ENCODE peak calls at places on chromosomes 16 and 17, in four cellular contexts. One of them, this sample, is unnamed.

GRCh38 chr16:31471241-31471874 is 594 bp upstream of the TGFB1I1 start:
- DNase-seq in prostate gland: no peak
- DNase-seq in heart left ventricle: no peak
- DNase-seq in uterus: no peak
- DNase-seq in this sample: no peak

GRCh38 chr17:61770043-61770442 is 93.3 kb downstream of the BRIP1 start:
- DNase-seq in uterus: no peak
- DNase-seq in prostate gland: no peak
- DNase-seq in heart left ventricle: no peak
- DNase-seq in this sample: no peak

GRCh38 chr16:4612977-4613635 is 1.6 kb downstream of the UBALD1 start:
- DNase-seq in heart left ventricle: no peak
- DNase-seq in uterus: no peak
- DNase-seq in prostate gland: no peak
- DNase-seq in this sample: peak

GRCh38 chr16:48535831-48536599 is 74.0 kb downstream of the N4BP1 start:
- DNase-seq in prostate gland: peak
- DNase-seq in heart left ventricle: peak
- DNase-seq in uterus: peak
- DNase-seq in this sample: no peak

GRCh38 chr17:74274703-74275340 is 788 bp downstream of the DNAI2 start:
- DNase-seq in uterus: no peak
- DNase-seq in prostate gland: no peak
- DNase-seq in heart left ventricle: no peak
- DNase-seq in this sample: no peak

GRCh38 chr17:58960068-58960467 is 146.6 kb downstream of the TRIM37 start:
- DNase-seq in uterus: no peak
- DNase-seq in heart left ventricle: no peak
- DNase-seq in prostate gland: peak
- DNase-seq in this sample: peak

GRCh38 chr17:70172449-70172848 is 3.1 kb downstream of the KCNJ2 start:
- DNase-seq in uterus: no peak
- DNase-seq in prostate gland: no peak
- DNase-seq in heart left ventricle: no peak
- DNase-seq in this sample: no peak

GRCh38 chr17:27414271-27414670 is 42.0 kb upstream of the KSR1 start:
- DNase-seq in prostate gland: no peak
- DNase-seq in heart left ventricle: no peak
- DNase-seq in uterus: no peak
- DNase-seq in this sample: no peak

GRCh38 chr17:32596666-32597065 is 109.9 kb downstream of the CDK5R1 start:
- DNase-seq in heart left ventricle: no peak
- DNase-seq in prostate gland: no peak
- DNase-seq in uterus: no peak
- DNase-seq in this sample: no peak

GRCh38 chr16:56345406-56346050 is 79.8 kb downstream of the AMFR start:
- DNase-seq in uterus: no peak
- DNase-seq in heart left ventricle: peak
- DNase-seq in prostate gland: no peak
- DNase-seq in this sample: no peak

GRCh38 chr16:71283612-71284011 is 5.6 kb downstream of the CMTR2 start:
- DNase-seq in heart left ventricle: no peak
- DNase-seq in prostate gland: no peak
- DNase-seq in uterus: no peak
- DNase-seq in this sample: no peak

GRCh38 chr16:46736695-46737094 is 11.4 kb downstream of the MYLK3 start:
- DNase-seq in heart left ventricle: no peak
- DNase-seq in prostate gland: no peak
- DNase-seq in uterus: no peak
- DNase-seq in this sample: no peak

GRCh38 chr17:29726721-29727252 is 104.1 kb upstream of the CORO6 start:
- DNase-seq in uterus: no peak
- DNase-seq in heart left ventricle: no peak
- DNase-seq in prostate gland: no peak
- DNase-seq in this sample: no peak

GRCh38 chr16:11637320-11637719 is 30.9 kb upstream of the SNN start:
- DNase-seq in heart left ventricle: no peak
- DNase-seq in uterus: no peak
- DNase-seq in prostate gland: no peak
- DNase-seq in this sample: no peak

GRCh38 chr16:65061935-65062334 is 59.9 kb downstream of the CDH11 start:
- DNase-seq in uterus: no peak
- DNase-seq in prostate gland: no peak
- DNase-seq in heart left ventricle: no peak
- DNase-seq in this sample: no peak

GRCh38 chr16:67244387-67245188 is 2.7 kb downstream of the FHOD1 start:
- DNase-seq in prostate gland: no peak
- DNase-seq in uterus: peak
- DNase-seq in heart left ventricle: peak
- DNase-seq in this sample: peak

GRCh38 chr17:20094777-20095176 is 85.6 kb downstream of the SPECC1 start:
- DNase-seq in heart left ventricle: no peak
- DNase-seq in prostate gland: no peak
- DNase-seq in uterus: no peak
- DNase-seq in this sample: no peak

GRCh38 chr17:20096430-20096829 is 87.3 kb downstream of the SPECC1 start:
- DNase-seq in uterus: no peak
- DNase-seq in prostate gland: no peak
- DNase-seq in heart left ventricle: peak
- DNase-seq in this sample: no peak

GRCh38 chr17:20097362-20097761 is 88.2 kb downstream of the SPECC1 start:
- DNase-seq in uterus: no peak
- DNase-seq in prostate gland: no peak
- DNase-seq in heart left ventricle: no peak
- DNase-seq in this sample: no peak

GRCh38 chr17:20092973-20093626 is 83.9 kb downstream of the SPECC1 start:
- DNase-seq in prostate gland: no peak
- DNase-seq in heart left ventricle: no peak
- DNase-seq in uterus: no peak
- DNase-seq in this sample: no peak

GRCh38 chr17:20095366-20096080 is 86.4 kb downstream of the SPECC1 start:
- DNase-seq in prostate gland: peak
- DNase-seq in heart left ventricle: peak
- DNase-seq in uterus: peak
- DNase-seq in this sample: peak
- H3K27ac ChIP-seq in prostate gland: peak
- H3K27ac ChIP-seq in heart left ventricle: peak
- H3K27ac ChIP-seq in uterus: no peak
- H3K27ac ChIP-seq in this sample: peak

DNA sequence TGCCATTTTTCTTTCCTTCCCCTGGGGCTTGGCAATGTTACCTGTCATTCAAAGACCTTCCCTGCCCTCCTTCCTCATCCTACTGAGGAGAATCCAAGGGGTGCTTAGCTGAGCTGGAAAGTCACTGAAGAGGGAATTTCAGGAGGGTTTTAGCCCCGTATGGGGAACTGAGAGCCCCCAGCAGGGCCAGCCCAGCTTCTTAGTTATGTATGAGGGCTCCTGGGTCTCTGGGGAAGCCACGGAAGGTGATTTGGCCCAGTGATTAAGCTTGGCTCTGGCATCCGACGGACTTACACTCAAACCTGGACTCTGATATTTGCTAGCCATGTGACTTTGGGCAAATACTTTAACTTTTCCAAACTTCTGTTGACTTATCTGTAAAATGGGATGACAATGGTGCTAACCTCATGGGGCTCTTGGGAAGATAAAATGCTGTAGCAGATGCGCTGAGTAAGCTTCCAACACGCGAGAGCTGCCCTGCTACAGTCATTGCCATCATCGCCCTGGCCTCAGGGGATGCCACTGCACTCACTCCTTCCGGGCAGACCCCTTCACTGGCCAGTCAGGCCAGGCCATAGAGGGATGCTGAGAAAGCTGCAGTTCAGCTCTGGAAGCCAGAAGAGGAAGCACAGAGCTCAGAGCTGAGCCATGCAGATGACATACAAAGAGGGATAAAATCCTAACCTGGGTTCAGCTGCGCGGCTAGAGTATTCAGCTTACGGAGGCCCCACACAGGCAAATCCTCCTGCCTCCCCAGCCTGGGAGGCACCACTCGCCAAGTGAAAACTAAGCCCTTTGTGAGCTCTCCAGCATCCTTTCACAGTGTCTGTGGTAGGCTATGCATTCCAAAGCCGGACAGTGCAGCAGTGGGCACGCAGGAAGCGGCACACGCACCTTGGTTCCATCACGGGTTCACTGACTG is 44.8 kb upstream of the PIK3R6 start:
- DNase-seq in heart left ventricle: no peak
- DNase-seq in prostate gland: no peak
- DNase-seq in uterus: no peak
- DNase-seq in this sample: no peak
- TF ChIP-seq POLR2A in heart left ventricle: no peak
- TF ChIP-seq POLR2A in prostate gland: no peak
- TF ChIP-seq POLR2A in uterus: no peak
- TF ChIP-seq POLR2A in this sample: no peak

GRCh38 chr17:40350410-40351184 is 13.9 kb downstream of the GJD3 start:
- DNase-seq in prostate gland: no peak
- DNase-seq in uterus: no peak
- DNase-seq in heart left ventricle: no peak
- DNase-seq in this sample: no peak
- H3K27ac ChIP-seq in prostate gland: no peak
- H3K27ac ChIP-seq in uterus: no peak
- H3K27ac ChIP-seq in heart left ventricle: peak
- H3K27ac ChIP-seq in this sample: no peak

DNA sequence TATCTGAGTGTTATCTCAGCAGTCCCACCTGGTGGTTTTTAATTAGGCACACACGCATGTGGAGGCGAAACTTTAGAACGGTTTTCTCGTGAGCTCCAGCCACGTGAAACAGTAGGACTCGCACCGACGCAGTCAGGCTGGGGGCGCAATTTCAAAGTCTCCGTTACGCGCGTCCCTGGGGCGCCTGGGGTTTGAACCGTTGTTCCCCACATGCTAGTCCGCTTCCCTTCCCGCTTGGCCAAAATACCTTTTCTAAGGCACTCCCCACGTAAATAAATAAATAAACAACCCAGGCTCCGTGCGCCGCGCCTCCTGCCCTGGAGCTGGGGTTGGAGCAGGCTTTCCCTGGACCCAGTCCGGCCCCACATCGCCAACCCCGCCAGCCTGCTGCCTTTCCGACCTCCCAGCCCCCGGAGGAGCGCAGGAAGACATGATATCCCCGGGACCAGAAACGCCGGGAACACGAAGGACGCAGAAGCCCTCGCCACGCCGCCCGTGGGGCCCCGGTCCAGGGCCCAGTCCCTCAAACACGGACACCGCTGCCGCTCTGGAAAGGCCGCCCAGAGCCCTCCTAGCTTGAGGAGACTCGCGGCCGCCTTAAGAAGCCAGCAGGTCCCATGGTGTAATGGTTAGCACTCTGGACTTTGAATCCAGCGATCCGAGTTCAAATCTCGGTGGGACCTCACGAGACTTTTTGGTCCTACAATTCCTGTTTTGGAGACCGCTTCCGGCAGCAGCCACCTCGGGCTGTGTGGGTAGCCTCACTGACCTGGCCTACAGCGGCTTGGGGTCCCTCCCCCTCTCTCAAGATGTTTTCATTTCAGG is 18.2 kb downstream of the GNGT2 start:
- DNase-seq in heart left ventricle: peak
- DNase-seq in uterus: peak
- DNase-seq in prostate gland: peak
- DNase-seq in this sample: peak
- TF ChIP-seq POLR2A in heart left ventricle: no peak
- TF ChIP-seq POLR2A in uterus: no peak
- TF ChIP-seq POLR2A in prostate gland: peak
- TF ChIP-seq POLR2A in this sample: no peak

GRCh38 chr16:75070055-75070841 is 46.3 kb downstream of the LDHD start:
- DNase-seq in heart left ventricle: peak
- DNase-seq in prostate gland: no peak
- DNase-seq in uterus: peak
- DNase-seq in this sample: no peak
- H3K27ac ChIP-seq in heart left ventricle: no peak
- H3K27ac ChIP-seq in prostate gland: no peak
- H3K27ac ChIP-seq in uterus: peak
- H3K27ac ChIP-seq in this sample: no peak

DNA sequence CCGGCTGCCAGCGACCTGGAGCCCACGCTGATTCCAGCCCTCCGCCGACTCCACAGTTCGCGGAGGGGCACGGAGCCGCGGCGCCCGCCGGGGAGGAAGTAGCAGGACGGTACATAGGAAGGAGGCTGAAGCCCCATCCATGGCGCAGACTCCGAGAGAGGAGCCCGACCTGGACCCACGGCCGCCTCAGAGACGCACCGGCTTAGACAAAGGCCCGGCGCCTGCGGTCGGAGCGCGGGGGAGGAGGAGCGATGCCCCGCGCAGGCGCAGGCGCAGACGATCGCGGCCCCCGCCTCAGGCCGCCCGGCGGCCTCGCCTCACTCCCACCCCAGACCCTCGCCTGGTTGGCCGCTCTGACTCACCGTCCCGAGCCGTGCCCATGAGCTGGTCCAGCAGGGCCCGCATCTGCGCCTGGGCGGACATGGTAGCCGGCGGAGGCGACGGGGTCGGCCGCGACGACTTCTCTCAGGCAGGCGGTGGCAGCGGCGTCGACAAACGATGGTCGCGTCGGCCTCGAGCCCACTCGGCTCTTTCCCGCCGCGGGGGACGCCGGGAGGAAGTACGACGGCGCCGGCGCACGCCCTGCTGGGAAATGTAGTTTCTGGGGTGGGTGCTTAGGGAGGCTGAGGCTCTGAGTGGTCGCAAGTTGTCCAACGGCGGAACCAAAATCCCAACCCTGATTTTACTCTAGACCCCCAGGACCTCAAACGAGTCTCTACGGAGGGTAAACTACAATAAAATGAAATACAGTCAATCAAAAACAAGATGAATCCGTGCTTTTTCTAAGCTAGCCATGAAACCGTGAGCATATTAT is at the start of gene LUC7L:
- DNase-seq in prostate gland: peak
- DNase-seq in heart left ventricle: peak
- DNase-seq in uterus: peak
- DNase-seq in this sample: peak
- TF ChIP-seq POLR2A in prostate gland: peak
- TF ChIP-seq POLR2A in heart left ventricle: peak
- TF ChIP-seq POLR2A in uterus: peak
- TF ChIP-seq POLR2A in this sample: peak

DNA sequence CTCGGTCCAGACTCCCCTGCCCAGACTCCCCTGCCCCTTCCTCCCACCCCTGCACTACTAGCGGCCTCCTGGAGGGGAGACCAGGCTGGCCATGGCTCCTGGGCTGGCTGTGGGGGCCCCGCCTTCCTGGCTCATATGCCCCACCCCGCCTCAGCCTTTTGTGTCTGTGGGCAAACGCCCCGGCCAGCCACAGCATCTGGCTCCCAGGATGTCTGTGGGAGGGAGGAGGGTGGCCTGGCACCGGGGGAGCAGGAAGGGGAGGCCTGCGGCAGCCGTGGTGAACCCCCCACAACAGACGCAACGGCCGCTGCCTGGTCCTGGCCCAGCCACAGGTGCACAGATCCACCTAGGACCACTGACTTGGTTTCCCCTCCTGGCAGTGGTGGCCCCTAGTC is 32.9 kb downstream of the BAHCC1 start:
- DNase-seq in heart left ventricle: no peak
- DNase-seq in uterus: no peak
- DNase-seq in prostate gland: no peak
- DNase-seq in this sample: no peak
- H3K27ac ChIP-seq in heart left ventricle: no peak
- H3K27ac ChIP-seq in uterus: no peak
- H3K27ac ChIP-seq in prostate gland: peak
- H3K27ac ChIP-seq in this sample: no peak

This sample was measured in thyroid gland.